ENCODE peak calls at places on chromosomes 1 and 21, in ten cellular contexts. U, Y, B, D, R, Z, S, E, C and L are unnamed samples.

GRCh38 chr1:116115476-116115875 is 4.3 kb downstream of the MAB21L3 start:
- DNase-seq in U (no peak), Y (no peak), B (no peak), D (no peak), R (peak), Z (peak), S (no peak), E (no peak), C (peak), L (no peak)

GRCh38 chr1:114229368-114229767 is 75.7 kb upstream of the SYT6 start:
- DNase-seq in U (no peak), Y (no peak), B (no peak), D (no peak), R (no peak), Z (no peak), S (no peak), E (no peak), C (no peak), L (no peak)

GRCh38 chr1:85479491-85479890 is 14.5 kb upstream of the DDAH1 start:
- DNase-seq in U (no peak), Y (no peak), B (no peak), D (no peak), R (no peak), Z (no peak), S (no peak), E (no peak), C (no peak), L (no peak)

GRCh38 chr1:154117642-154118041 is 37.2 kb downstream of the NUP210L start:
- DNase-seq in U (no peak), Y (no peak), B (no peak), D (no peak), R (no peak), Z (no peak), S (no peak), E (no peak), C (no peak), L (no peak)

GRCh38 chr1:62952596-62952995 is 168.7 kb downstream of the ATG4C start:
- DNase-seq in U (no peak), Y (no peak), B (no peak), D (no peak), R (no peak), Z (no peak), S (no peak), E (no peak), C (no peak), L (no peak)

GRCh38 chr1:169427081-169427611 is at the start of gene CCDC181:
- DNase-seq in U (peak), Y (peak), B (peak), D (peak), R (peak), Z (peak), S (peak), E (peak), C (peak), L (peak)

GRCh38 chr21:35943752-35944151 is 116.6 kb downstream of the SETD4 start:
- DNase-seq in U (peak), Y (no peak), B (no peak), D (no peak), R (no peak), Z (no peak), S (no peak), E (no peak), C (no peak), L (no peak)

GRCh38 chr21:32410916-32411315 is 1.6 kb upstream of the EVA1C start:
- DNase-seq in U (no peak), Y (no peak), B (no peak), D (no peak), R (no peak), Z (no peak), S (no peak), E (no peak), C (no peak), L (no peak)

GRCh38 chr1:185825556-185825955 is 91.4 kb downstream of the HMCN1 start:
- DNase-seq in U (no peak), Y (no peak), B (no peak), D (no peak), R (peak), Z (no peak), S (no peak), E (no peak), C (no peak), L (no peak)

GRCh38 chr1:64061430-64062104 is 141.9 kb upstream of the UBE2U start:
- DNase-seq in U (no peak), Y (no peak), B (no peak), D (no peak), R (no peak), Z (no peak), S (no peak), E (no peak), C (no peak), L (no peak)

GRCh38 chr1:30382496-30382895 is 340.9 kb downstream of the MATN1 start:
- DNase-seq in U (no peak), Y (no peak), B (no peak), D (no peak), R (no peak), Z (no peak), S (no peak), E (peak), C (no peak), L (peak)

GRCh38 chr1:172460177-172460576 is 16.3 kb upstream of the PIGC start:
- DNase-seq in U (no peak), Y (no peak), B (no peak), D (no peak), R (no peak), Z (no peak), S (no peak), E (no peak), C (no peak), L (no peak)

GRCh38 chr1:202164271-202165037 is 4.1 kb upstream of the PTPN7 start:
- DNase-seq in U (no peak), Y (peak), B (peak), D (no peak), R (no peak), Z (no peak), S (peak), E (no peak), C (no peak), L (no peak)

GRCh38 chr1:91744973-91745648 is 140.8 kb downstream of the TGFBR3 start:
- DNase-seq in U (peak), Y (no peak), B (no peak), D (no peak), R (peak), Z (no peak), S (no peak), E (peak), C (no peak), L (peak)

GRCh38 chr1:233326995-233327937 is at the start of gene MAP3K21:
- DNase-seq in U (peak), Y (peak), B (peak), D (no peak), R (no peak), Z (peak), S (peak), E (peak), C (no peak), L (peak)

GRCh38 chr1:234400773-234401172 is 27.5 kb downstream of the COA6 start:
- DNase-seq in U (no peak), Y (no peak), B (no peak), D (no peak), R (no peak), Z (peak), S (no peak), E (no peak), C (no peak), L (no peak)

GRCh38 chr1:8061210-8061609 is 35.1 kb upstream of the ERRFI1 start:
- DNase-seq in U (no peak), Y (no peak), B (no peak), D (no peak), R (peak), Z (peak), S (no peak), E (no peak), C (peak), L (no peak)

GRCh38 chr1:35287807-35288640 is 19.5 kb downstream of the ZMYM4 start:
- DNase-seq in U (no peak), Y (no peak), B (no peak), D (no peak), R (peak), Z (peak), S (no peak), E (no peak), C (peak), L (no peak)

GRCh38 chr1:44806025-44806703 is 987 bp downstream of the DYNLT4 start:
- DNase-seq in U (no peak), Y (no peak), B (peak), D (no peak), R (no peak), Z (no peak), S (no peak), E (peak), C (no peak), L (peak)

GRCh38 chr1:197909346-197909745 is 6.9 kb downstream of the C1orf53 start:
- DNase-seq in U (no peak), Y (no peak), B (no peak), D (no peak), R (no peak), Z (no peak), S (no peak), E (no peak), C (no peak), L (no peak)

GRCh38 chr1:201819346-201819745 is 9.6 kb upstream of the IPO9 start:
- DNase-seq in U (no peak), Y (no peak), B (no peak), D (no peak), R (no peak), Z (peak), S (no peak), E (no peak), C (peak), L (no peak)

GRCh38 chr1:220483700-220484099 is 44.2 kb upstream of the MARK1 start:
- DNase-seq in U (no peak), Y (no peak), B (no peak), D (no peak), R (no peak), Z (no peak), S (no peak), E (no peak), C (no peak), L (no peak)

GRCh38 chr1:171877711-171878110 is 36.4 kb downstream of the DNM3 start:
- DNase-seq in U (no peak), Y (no peak), B (no peak), D (no peak), R (no peak), Z (peak), S (no peak), E (no peak), C (peak), L (no peak)

GRCh38 chr21:36887983-36888382 is 78.5 kb downstream of the HLCS start:
- DNase-seq in U (peak), Y (no peak), B (no peak), D (no peak), R (no peak), Z (no peak), S (no peak), E (no peak), C (no peak), L (no peak)

GRCh38 chr21:40672602-40673001 is 174.4 kb downstream of the DSCAM start:
- DNase-seq in U (no peak), Y (no peak), B (no peak), D (no peak), R (no peak), Z (peak), S (no peak), E (no peak), C (no peak), L (no peak)

GRCh38 chr1:94898486-94899385 is 28.2 kb downstream of the CNN3 start:
- DNase-seq in U (no peak), Y (no peak), B (no peak), D (no peak), R (no peak), Z (peak), S (no peak), E (no peak), C (peak), L (no peak)

GRCh38 chr1:89908294-89908992 is 86.5 kb upstream of the ZNF326 start:
- DNase-seq in U (no peak), Y (no peak), B (no peak), D (no peak), R (no peak), Z (peak), S (no peak), E (no peak), C (no peak), L (no peak)

GRCh38 chr1:154420172-154420571 is 15.0 kb downstream of the IL6R start:
- DNase-seq in U (no peak), Y (no peak), B (peak), D (no peak), R (peak), Z (peak), S (peak), E (peak), C (peak), L (peak)

GRCh38 chr1:201530741-201531521 is 8.0 kb upstream of the NAV1 start:
- DNase-seq in U (peak), Y (peak), B (peak), D (no peak), R (peak), Z (peak), S (peak), E (peak), C (peak), L (peak)

GRCh38 chr1:60857851-60858250 is 224.5 kb upstream of the NFIA start:
- DNase-seq in U (peak), Y (no peak), B (no peak), D (no peak), R (no peak), Z (no peak), S (no peak), E (no peak), C (peak), L (no peak)

GRCh38 chr1:2540816-2541492 is 10.9 kb upstream of the HES5 start:
- DNase-seq in U (no peak), Y (no peak), B (no peak), D (no peak), R (no peak), Z (no peak), S (no peak), E (no peak), C (no peak), L (no peak)

GRCh38 chr1:109824349-109825115 is 60.8 kb upstream of the EPS8L3 start:
- DNase-seq in U (no peak), Y (no peak), B (no peak), D (no peak), R (no peak), Z (no peak), S (no peak), E (no peak), C (no peak), L (no peak)

GRCh38 chr1:1197188-1197500 is 9.2 kb downstream of the TNFRSF18 start:
- DNase-seq in U (no peak), Y (no peak), B (peak), D (no peak), R (no peak), Z (no peak), S (no peak), E (no peak), C (no peak), L (no peak)